ENCODE peak calls at places on chromosome 11, in five cellular contexts. H is dorsolateral prefrontal cortex, O is left ventricle myocardium inferior, V is stomach, Z is cardiac muscle cell. F is an unnamed sample.

GRCh38 chr11:69839516-69839915 is 20.3 kb upstream of the FGF3 start:
- DNase-seq in V (no peak), Z (no peak), H (peak; percentile 29), O (no peak), F (no peak)

GRCh38 chr11:92329644-92330043 is 105.0 kb downstream of the FAT3 start:
- DNase-seq in H (no peak), Z (no peak), V (no peak), O (no peak), F (no peak)

GRCh38 chr11:46210133-46210636 is 67.3 kb upstream of the CREB3L1 start:
- DNase-seq in V (no peak), Z (no peak), H (no peak), O (no peak), F (no peak)

GRCh38 chr11:8082391-8083087 is 1.5 kb downstream of the TUB start:
- DNase-seq in O (no peak), Z (peak; percentile 64), V (no peak), H (no peak), F (no peak)

GRCh38 chr11:57779275-57779674 is 17.7 kb downstream of the CTNND1 start:
- DNase-seq in H (peak; percentile 61), V (peak; percentile 56), O (no peak), Z (peak; percentile 56), F (no peak)

GRCh38 chr11:116787436-116787785 is 412 bp downstream of the ZPR1 start:
- DNase-seq in V (no peak), O (no peak), Z (no peak), H (no peak), F (no peak)

GRCh38 chr11:125313271-125314222 is 149.0 kb downstream of the PKNOX2 start:
- DNase-seq in O (no peak), H (no peak), V (no peak), Z (no peak), F (no peak)

GRCh38 chr11:122721201-122721963 is 65.9 kb downstream of the UBASH3B start:
- DNase-seq in Z (no peak), V (no peak), O (no peak), H (no peak), F (no peak)

DNA sequence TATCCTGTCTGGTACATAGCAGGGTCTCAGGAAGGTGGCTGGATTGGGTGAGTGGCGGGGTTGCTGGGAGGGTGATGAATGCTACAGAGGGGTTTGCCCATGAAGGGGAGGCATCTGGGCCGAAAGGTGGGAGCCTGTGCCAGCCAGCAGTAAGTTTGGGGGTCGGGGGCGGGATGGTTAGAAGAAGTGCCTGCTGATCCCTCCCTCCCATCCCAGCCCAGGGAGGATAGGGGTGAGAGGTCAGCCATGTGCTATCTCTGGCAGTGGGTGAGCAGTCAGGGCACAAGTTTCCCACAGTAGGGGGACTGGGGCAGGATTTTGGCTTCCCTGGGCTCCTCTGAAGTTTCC is 2.9 kb downstream of the CD82 start:
- DNase-seq in H (no peak), V (no peak), O (no peak), Z (no peak), F (no peak)
- H3K4me3 ChIP-seq in H (no peak overlapping the region), V (peak overlapping the region; percentile 33), O (peak overlapping the region; percentile 77), Z (no peak overlapping the region), F (no peak overlapping the region)

GRCh38 chr11:86955111-86955673 is at the start of gene FZD4:
- DNase-seq in Z (peak; percentile 96), O (peak; percentile 94), V (peak; percentile 93), H (peak; percentile 92), F (peak; percentile 87)

GRCh38 chr11:86952933-86953637 is 2.1 kb downstream of the FZD4 start:
- DNase-seq in Z (no peak), H (no peak), O (no peak), V (no peak), F (no peak)

GRCh38 chr11:86954288-86955110 is 696 bp downstream of the FZD4 start:
- DNase-seq in Z (peak; percentile 52), H (no peak), V (no peak), O (no peak), F (peak; percentile 33)

GRCh38 chr11:86958259-86958658 is 3.1 kb upstream of the FZD4 start:
- DNase-seq in Z (peak; percentile 51), O (no peak), H (no peak), V (no peak), F (no peak)

GRCh38 chr11:86955674-86956522 is 703 bp upstream of the FZD4 start:
- DNase-seq in O (peak; percentile 90), H (peak; percentile 72), Z (peak; percentile 94), V (peak; percentile 89), F (peak; percentile 75)
- TF ChIP-seq CTCF in O (peak; percentile 61), H (peak; percentile 15), Z (peak; percentile 16), V (peak; percentile 36), F (peak; percentile 3)

GRCh38 chr11:96306600-96306932 is 36.4 kb downstream of the MAML2 start:
- DNase-seq in Z (peak; percentile 20), V (no peak), H (no peak), O (no peak), F (no peak)
- H3K4me3 ChIP-seq in Z (peak overlapping the region; percentile 13), V (peak overlapping the region; percentile 33), H (peak overlapping the region; percentile 24), O (peak overlapping the region; percentile 48), F (no peak overlapping the region)

GRCh38 chr11:129655247-129655832 is 160.3 kb upstream of the TMEM45B start:
- DNase-seq in Z (no peak), O (no peak), H (no peak), V (no peak), F (no peak)

GRCh38 chr11:129652828-129653227 is 162.8 kb upstream of the TMEM45B start:
- DNase-seq in O (no peak), V (no peak), Z (no peak), H (no peak), F (no peak)

GRCh38 chr11:129657866-129658557 is 157.6 kb upstream of the TMEM45B start:
- DNase-seq in H (no peak), V (no peak), Z (peak; percentile 2), O (no peak), F (no peak)

DNA sequence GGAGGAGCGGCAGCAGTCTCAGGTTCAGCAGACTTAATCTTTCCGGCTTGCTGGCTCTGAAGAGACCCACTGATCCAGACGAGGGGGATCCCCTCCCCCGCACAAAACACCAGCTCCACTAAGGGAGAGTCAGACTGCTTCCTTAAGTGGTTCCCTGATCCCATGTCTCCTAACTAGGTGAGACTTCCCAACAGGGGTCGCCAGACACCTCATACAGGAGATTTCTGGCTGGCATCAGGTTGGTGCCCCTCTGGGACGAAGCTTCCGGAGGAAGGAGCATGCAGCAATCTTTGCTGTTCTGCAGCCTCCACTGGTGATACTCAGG is 157.1 kb upstream of the TMEM45B start:
- DNase-seq in H (no peak), O (no peak), V (no peak), Z (peak; percentile 0), F (no peak)
- TF ChIP-seq CTCF in H (no peak), O (no peak), V (no peak), Z (no peak), F (no peak)

F was measured in lung.